ENCODE peak calls at places on chromosomes 13 and 19, in four cellular contexts. T, G, K and C are unnamed samples.
A peak's percentile ranks its signal among the peaks of the same experiment; 100 is the strongest.

GRCh38 chr13:112955956-112956355 is 13.1 kb upstream of the MCF2L start:
- DNase-seq in T (no peak), G (no peak), K (no peak), C (no peak)

GRCh38 chr13:43688230-43688907 is 98.4 kb downstream of the ENOX1 start:
- DNase-seq in T (no peak), G (no peak), K (no peak), C (no peak)

GRCh38 chr19:455031-455705 is 5.7 kb downstream of the SHC2 start:
- DNase-seq in T (no peak), G (no peak), K (no peak), C (no peak)

GRCh38 chr13:28707629-28708427 is 10.9 kb downstream of the SLC46A3 start:
- DNase-seq in T (no peak), G (no peak), K (no peak), C (no peak)

GRCh38 chr13:97521726-97522125 is 87.8 kb downstream of the RAP2A start:
- DNase-seq in T (no peak), G (peak; percentile 20), K (no peak), C (no peak)

GRCh38 chr13:103210348-103210747 is 144.1 kb upstream of the SLC10A2 start:
- DNase-seq in T (no peak), G (no peak), K (no peak), C (no peak)

GRCh38 chr19:47618771-47619170 is 9.8 kb downstream of the BICRA start:
- DNase-seq in T (no peak), G (no peak), K (no peak), C (no peak)

GRCh38 chr19:6032827-6033226 is 54.9 kb upstream of the RANBP3 start:
- DNase-seq in T (no peak), G (no peak), K (no peak), C (no peak)

GRCh38 chr19:48511800-48512503 is at the start of gene LMTK3:
- DNase-seq in T (no peak), G (no peak), K (peak; percentile 75), C (no peak)

GRCh38 chr19:18428173-18428836 is 9.1 kb downstream of the SSBP4 start:
- DNase-seq in T (no peak), G (no peak), K (no peak), C (no peak)

GRCh38 chr13:114096811-114097503 is 35.5 kb downstream of the RASA3 start:
- DNase-seq in T (no peak), G (no peak), K (no peak), C (no peak)

GRCh38 chr19:40253611-40254092 is 27.2 kb upstream of the CCNP start:
- DNase-seq in T (no peak), G (peak; percentile 87), K (no peak), C (no peak)

GRCh38 chr19:7224205-7224833 is 69.9 kb downstream of the INSR start:
- DNase-seq in T (no peak), G (peak; percentile 67), K (no peak), C (no peak)

GRCh38 chr13:49220856-49221614 is 897 bp downstream of the MLNR start:
- DNase-seq in T (no peak), G (no peak), K (no peak), C (no peak)

GRCh38 chr19:2912306-2912705 is 11.6 kb downstream of the ZNF57 start:
- DNase-seq in T (no peak), G (no peak), K (no peak), C (no peak)

GRCh38 chr13:111323549-111323948 is 3.1 kb downstream of the TEX29 start:
- DNase-seq in T (no peak), G (no peak), K (no peak), C (no peak)

GRCh38 chr19:32890841-32891240 is 21.3 kb upstream of the SLC7A9 start:
- DNase-seq in T (no peak), G (no peak), K (no peak), C (no peak)

GRCh38 chr19:38869836-38870607 is 8.1 kb downstream of the RINL start:
- DNase-seq in T (no peak), G (no peak), K (no peak), C (no peak)

GRCh38 chr13:39567569-39567968 is 35.4 kb downstream of the LHFPL6 start:
- DNase-seq in T (no peak), G (no peak), K (no peak), C (no peak)

GRCh38 chr13:21688056-21688455 is 17.2 kb downstream of the FGF9 start:
- DNase-seq in T (no peak), G (no peak), K (no peak), C (no peak)

GRCh38 chr13:52738719-52739467 is 727 bp downstream of the CNMD start:
- DNase-seq in T (no peak), G (no peak), K (peak; percentile 47), C (no peak)

GRCh38 chr19:35013047-35013819 is 13.1 kb downstream of the GRAMD1A start:
- DNase-seq in T (no peak), G (peak; percentile 48), K (peak; percentile 73), C (peak; percentile 32)

GRCh38 chr19:38666662-38667448 is 19.4 kb downstream of the ACTN4 start:
- DNase-seq in T (no peak), G (no peak), K (no peak), C (no peak)

GRCh38 chr19:46813570-46814358 is 25.4 kb upstream of the SLC1A5 start:
- DNase-seq in T (no peak), G (peak; percentile 56), K (peak; percentile 37), C (no peak)

GRCh38 chr13:110306960-110307696 is at the start of the genes COL4A1 and COL4A2:
- DNase-seq in T (no peak), G (no peak), K (no peak), C (no peak)

GRCh38 chr19:42252365-42253244 is 2.3 kb downstream of the ERF start:
- DNase-seq in T (no peak), G (no peak), K (no peak), C (no peak)

GRCh38 chr19:15442142-15442920 is 7.4 kb downstream of the WIZ start:
- DNase-seq in T (no peak), G (no peak), K (no peak), C (no peak)

GRCh38 chr13:90386090-90386489 is 961.4 kb upstream of the MIR17HG start:
- DNase-seq in T (no peak), G (no peak), K (no peak), C (no peak)

GRCh38 chr13:90485441-90485840 is 862.0 kb upstream of the MIR17HG start:
- DNase-seq in T (no peak), G (no peak), K (no peak), C (no peak)

DNA sequence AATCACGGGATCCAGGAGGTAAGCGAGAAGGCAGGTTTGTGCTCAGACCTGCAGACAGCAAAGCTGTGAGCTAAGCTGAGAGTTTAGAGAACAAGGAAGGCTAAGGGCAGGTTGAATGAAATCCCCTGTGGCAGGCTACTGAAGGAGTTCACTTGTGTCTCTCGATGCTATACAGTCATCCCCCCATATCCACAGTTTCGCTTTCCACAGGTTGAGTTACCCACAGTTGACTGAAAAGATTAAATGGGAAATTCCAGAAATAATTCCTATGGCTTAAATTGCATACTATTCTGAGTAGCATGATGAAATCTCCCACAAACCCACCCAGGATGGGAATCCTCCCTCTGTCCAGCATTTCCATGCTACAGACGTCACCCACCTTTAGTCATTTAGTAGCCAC is 49.6 kb downstream of the ABCC4 start:
- DNase-seq in T (no peak), G (no peak), K (no peak), C (no peak)
- TF ChIP-seq TCF7L2 in T (no peak), G (no peak), K (no peak), C (no peak)

GRCh38 chr13:26128676-26129075 is 76.9 kb upstream of the SHISA2 start:
- DNase-seq in T (no peak), G (no peak), K (no peak), C (no peak)

GRCh38 chr13:26133851-26134250 is 82.0 kb upstream of the SHISA2 start:
- DNase-seq in T (no peak), G (no peak), K (no peak), C (no peak)

GRCh38 chr13:26133286-26133685 is 81.5 kb upstream of the SHISA2 start:
- DNase-seq in T (no peak), G (no peak), K (no peak), C (no peak)

GRCh38 chr13:26132756-26133155 is 80.9 kb upstream of the SHISA2 start:
- DNase-seq in T (no peak), G (no peak), K (no peak), C (no peak)
- TF ChIP-seq TCF7L2 in T (no peak), G (no peak), K (no peak), C (no peak)

GRCh38 chr13:20151612-20152011 is 9.2 kb downstream of the GJA3 start:
- DNase-seq in T (no peak), G (no peak), K (no peak), C (no peak)

GRCh38 chr13:20151016-20151415 is 9.8 kb downstream of the GJA3 start:
- DNase-seq in T (no peak), G (no peak), K (peak; percentile 32), C (no peak)

GRCh38 chr13:20148501-20149183 is 12.2 kb downstream of the GJA3 start:
- DNase-seq in T (no peak), G (no peak), K (no peak), C (no peak)

GRCh38 chr13:20149762-20150161 is 11.1 kb downstream of the GJA3 start:
- DNase-seq in T (no peak), G (no peak), K (no peak), C (no peak)

GRCh38 chr13:20150561-20150960 is 10.3 kb downstream of the GJA3 start:
- DNase-seq in T (no peak), G (no peak), K (no peak), C (no peak)
- TF ChIP-seq TCF7L2 in T (no peak), G (no peak), K (no peak), C (no peak)

GRCh38 chr19:49689133-49690072 is at the start of gene ADM5:
- DNase-seq in T (no peak), G (no peak), K (no peak), C (no peak)
- TF ChIP-seq TCF7L2 in T (no peak), G (no peak), K (no peak), C (no peak)